ENCODE peak calls at places on chromosomes 3 and 15, in eight cellular contexts. R, M, V, K, G, L, W and N are unnamed samples. For H3K4me1, the result is how much of the 10 kb centered on the place peaks cover.

GRCh38 chr3:127970966-127971592 is 56.0 kb downstream of the KBTBD12 start:
- DNase-seq in R (peak), M (no peak), V (peak), K (peak), G (peak), L (no peak), W (no peak), N (no peak)

GRCh38 chr15:70423267-70423666 is 325.6 kb upstream of the TLE3 start:
- DNase-seq in R (no peak), M (no peak), V (no peak), K (no peak), G (no peak), L (no peak), W (no peak), N (peak)

GRCh38 chr15:41285285-41285684 is 47.1 kb downstream of the OIP5 start:
- DNase-seq in R (no peak), M (no peak), V (no peak), K (no peak), G (no peak), L (no peak), W (no peak), N (no peak)

GRCh38 chr15:75167588-75168076 is 34.0 kb upstream of the C15orf39 start:
- DNase-seq in R (no peak), M (no peak), V (no peak), K (no peak), G (peak), L (no peak), W (no peak), N (no peak)

GRCh38 chr3:114528517-114528916 is 234.7 kb downstream of the TIGIT start:
- DNase-seq in R (no peak), M (no peak), V (no peak), K (no peak), G (no peak), L (no peak), W (no peak), N (no peak)

GRCh38 chr3:114558271-114558670 is 264.4 kb downstream of the TIGIT start:
- DNase-seq in R (no peak), M (no peak), V (no peak), K (no peak), G (peak), L (no peak), W (no peak), N (no peak)

GRCh38 chr3:129336093-129336706 is 57.5 kb downstream of the HMCES start:
- DNase-seq in R (no peak), M (no peak), V (no peak), K (no peak), G (no peak), L (no peak), W (no peak), N (no peak)

GRCh38 chr3:126549861-126550487 is 8.8 kb downstream of the C3orf22 start:
- DNase-seq in R (peak), M (peak), V (no peak), K (peak), G (no peak), L (no peak), W (no peak), N (peak)

GRCh38 chr3:10977864-10978510 is 14.6 kb upstream of the SLC6A1 start:
- DNase-seq in R (no peak), M (no peak), V (no peak), K (no peak), G (no peak), L (no peak), W (no peak), N (no peak)

GRCh38 chr3:150830094-150830681 is 67.2 kb upstream of the SIAH2 start:
- DNase-seq in R (no peak), M (no peak), V (peak), K (no peak), G (no peak), L (no peak), W (no peak), N (no peak)

GRCh38 chr3:37986479-37987314 is 3.9 kb upstream of the VILL start:
- DNase-seq in R (peak), M (peak), V (peak), K (peak), G (no peak), L (no peak), W (no peak), N (peak)

GRCh38 chr3:51684971-51685751 is 14.1 kb downstream of the TEX264 start:
- DNase-seq in R (no peak), M (no peak), V (no peak), K (no peak), G (no peak), L (no peak), W (no peak), N (no peak)

GRCh38 chr15:91593081-91593480 is 260.4 kb upstream of the SLCO3A1 start:
- DNase-seq in R (no peak), M (no peak), V (no peak), K (no peak), G (peak), L (no peak), W (no peak), N (no peak)

GRCh38 chr3:45480218-45480617 is 91.8 kb downstream of the LARS2 start:
- DNase-seq in R (no peak), M (no peak), V (no peak), K (peak), G (no peak), L (no peak), W (no peak), N (no peak)

GRCh38 chr3:8201886-8202285 is 299.7 kb upstream of the LMCD1 start:
- DNase-seq in R (no peak), M (no peak), V (no peak), K (no peak), G (peak), L (no peak), W (no peak), N (no peak)

GRCh38 chr3:171347017-171347979 is 112.9 kb downstream of the TNIK start:
- DNase-seq in R (no peak), M (no peak), V (no peak), K (no peak), G (peak), L (no peak), W (no peak), N (no peak)

GRCh38 chr3:186871403-186871924 is 29.0 kb downstream of the ADIPOQ start:
- DNase-seq in R (no peak), M (no peak), V (no peak), K (no peak), G (no peak), L (no peak), W (no peak), N (no peak)

GRCh38 chr3:18080198-18080689 is 337.8 kb upstream of the TBC1D5 start:
- DNase-seq in R (no peak), M (no peak), V (no peak), K (no peak), G (peak), L (no peak), W (no peak), N (no peak)

GRCh38 chr3:69178838-69179739 is 56.7 kb upstream of the LMOD3 start:
- DNase-seq in R (no peak), M (no peak), V (peak), K (no peak), G (no peak), L (no peak), W (no peak), N (no peak)

GRCh38 chr3:126125781-126126251 is 41.9 kb upstream of the SLC41A3 start:
- DNase-seq in R (peak), M (peak), V (no peak), K (peak), G (no peak), L (no peak), W (no peak), N (no peak)

GRCh38 chr3:125154800-125155269 is 57.7 kb downstream of the SLC12A8 start:
- DNase-seq in R (no peak), M (no peak), V (no peak), K (no peak), G (no peak), L (no peak), W (no peak), N (no peak)

GRCh38 chr3:150763841-150764483 is 993 bp upstream of the SIAH2 start:
- DNase-seq in R (peak), M (peak), V (peak), K (peak), G (peak), L (no peak), W (no peak), N (peak)

GRCh38 chr3:50187750-50188149 is 3.7 kb upstream of the GNAT1 start:
- DNase-seq in R (no peak), M (no peak), V (no peak), K (no peak), G (no peak), L (no peak), W (no peak), N (no peak)

GRCh38 chr15:66766282-66767228 is 64.5 kb downstream of the SMAD6 start:
- DNase-seq in R (peak), M (no peak), V (peak), K (no peak), G (peak), L (no peak), W (no peak), N (peak)

GRCh38 chr3:51681453-51681852 is 10.4 kb downstream of the TEX264 start:
- DNase-seq in R (peak), M (no peak), V (no peak), K (peak), G (no peak), L (peak), W (peak), N (peak)

GRCh38 chr15:51499379-51499976 is 123.1 kb downstream of the DMXL2 start:
- DNase-seq in R (no peak), M (no peak), V (peak), K (no peak), G (peak), L (no peak), W (no peak), N (no peak)

GRCh38 chr3:189392969-189393368 is 221.2 kb downstream of the TPRG1 start:
- DNase-seq in R (peak), M (no peak), V (peak), K (peak), G (no peak), L (no peak), W (no peak), N (no peak)

GRCh38 chr3:141305436-141305835 is 62.9 kb upstream of the ZBTB38 start:
- DNase-seq in R (no peak), M (no peak), V (peak), K (no peak), G (peak), L (no peak), W (no peak), N (no peak)

GRCh38 chr15:29398907-29399306 is 129.3 kb upstream of the NSMCE3 start:
- DNase-seq in R (no peak), M (no peak), V (no peak), K (no peak), G (no peak), L (no peak), W (no peak), N (no peak)

GRCh38 chr15:81105521-81105920 is 28.5 kb upstream of the CFAP161 start:
- DNase-seq in R (no peak), M (no peak), V (no peak), K (no peak), G (no peak), L (no peak), W (no peak), N (no peak)

GRCh38 chr3:174409085-174409743 is 449.9 kb upstream of the NAALADL2 start:
- DNase-seq in R (no peak), M (no peak), V (peak), K (no peak), G (no peak), L (no peak), W (no peak), N (no peak)

GRCh38 chr3:113231827-113232253 is 20.5 kb downstream of the BOC start:
- DNase-seq in R (no peak), M (no peak), V (peak), K (no peak), G (peak), L (no peak), W (no peak), N (no peak)

GRCh38 chr3:129139911-129140310 is 18.3 kb upstream of the RAB43 start:
- DNase-seq in R (no peak), M (no peak), V (no peak), K (no peak), G (no peak), L (no peak), W (no peak), N (no peak)

GRCh38 chr15:67050062-67050461 is 15.3 kb upstream of the SMAD3 start:
- DNase-seq in R (no peak), M (no peak), V (peak), K (no peak), G (peak), L (no peak), W (no peak), N (no peak)

GRCh38 chr3:23106641-23107040 is 96.5 kb upstream of the UBE2E2 start:
- DNase-seq in R (no peak), M (no peak), V (no peak), K (no peak), G (no peak), L (no peak), W (no peak), N (no peak)

DNA sequence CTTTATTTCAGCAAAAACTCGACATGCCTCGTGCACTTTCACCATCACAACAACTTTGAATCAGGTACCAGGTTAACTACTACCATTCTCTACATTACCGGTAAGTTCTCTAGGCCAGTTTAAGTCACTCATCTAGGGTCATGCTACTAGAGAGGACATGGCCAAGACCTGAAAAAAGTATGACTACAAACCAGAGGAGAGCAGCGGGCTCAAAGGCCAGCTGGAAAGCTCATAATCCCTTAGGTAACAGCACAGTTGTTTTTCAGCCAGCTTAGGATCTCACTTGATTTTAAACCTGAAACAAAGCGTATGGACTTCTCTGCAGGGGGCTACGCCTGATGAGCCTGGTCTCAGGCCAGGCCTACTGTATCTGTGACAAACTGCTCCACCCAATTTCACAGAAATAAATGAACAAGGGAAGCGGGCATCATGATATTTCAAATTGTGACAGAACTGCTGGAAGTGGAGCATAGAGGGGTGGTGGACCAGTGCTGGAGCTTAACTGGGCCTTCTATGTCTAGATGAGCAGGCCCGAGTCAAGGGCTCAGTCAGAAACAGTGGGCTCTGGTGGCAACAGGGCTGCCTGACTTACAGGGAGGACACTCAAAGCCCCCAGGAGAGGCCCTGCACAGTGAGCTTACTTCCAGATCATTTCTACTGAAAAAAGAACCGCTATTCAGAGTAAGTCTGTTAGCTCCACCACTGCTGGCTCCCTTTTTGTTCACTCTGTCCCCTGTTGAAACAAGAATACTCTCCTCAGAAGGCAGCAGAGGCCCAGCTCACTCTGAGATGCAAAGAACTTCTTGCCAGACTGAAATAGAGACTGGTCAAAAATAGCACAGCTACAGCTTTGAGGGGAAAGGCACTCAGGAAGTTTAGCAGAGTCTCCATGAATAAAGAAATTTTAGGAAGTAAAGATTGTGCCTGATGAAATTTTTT is 47.0 kb downstream of the LRIG1 start:
- DNase-seq in R (no peak), M (no peak), V (no peak), K (no peak), G (no peak), L (no peak), W (no peak), N (no peak)
- H3K4me1 ChIP-seq in R (under half), M (half or more), V (under half), K (half or more), G (under half), L (under half), W (under half), N (under half)

GRCh38 chr15:99731336-99732267 is 1.6 kb downstream of the LYSMD4 start:
- DNase-seq in R (peak), M (no peak), V (no peak), K (no peak), G (no peak), L (no peak), W (no peak), N (no peak)
- H3K27ac ChIP-seq in R (no peak), M (no peak), V (no peak), K (no peak), G (no peak), L (no peak), W (no peak), N (no peak)

DNA sequence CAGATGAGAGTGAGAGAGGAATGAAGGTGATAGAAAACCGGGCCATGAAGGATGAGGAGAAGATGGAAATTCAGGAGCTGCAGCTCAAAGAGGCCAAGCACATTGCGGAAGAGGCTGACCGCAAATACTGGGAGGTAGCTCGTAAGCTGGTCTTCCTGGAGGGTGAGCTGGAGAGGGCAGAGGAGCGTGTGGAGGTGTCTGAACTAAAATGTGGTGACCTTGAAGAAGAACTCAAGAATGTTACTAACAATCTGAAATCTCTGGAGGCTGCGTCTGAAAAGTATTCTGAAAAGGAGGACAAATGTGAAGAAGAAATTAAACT is 88.9 kb downstream of the EOMES start:
- DNase-seq in R (peak), M (peak), V (no peak), K (no peak), G (peak), L (no peak), W (no peak), N (no peak)
- H3K4me3 ChIP-seq in R (peak), M (peak), V (peak), K (peak), G (peak), L (peak), W (peak), N (peak)

DNA sequence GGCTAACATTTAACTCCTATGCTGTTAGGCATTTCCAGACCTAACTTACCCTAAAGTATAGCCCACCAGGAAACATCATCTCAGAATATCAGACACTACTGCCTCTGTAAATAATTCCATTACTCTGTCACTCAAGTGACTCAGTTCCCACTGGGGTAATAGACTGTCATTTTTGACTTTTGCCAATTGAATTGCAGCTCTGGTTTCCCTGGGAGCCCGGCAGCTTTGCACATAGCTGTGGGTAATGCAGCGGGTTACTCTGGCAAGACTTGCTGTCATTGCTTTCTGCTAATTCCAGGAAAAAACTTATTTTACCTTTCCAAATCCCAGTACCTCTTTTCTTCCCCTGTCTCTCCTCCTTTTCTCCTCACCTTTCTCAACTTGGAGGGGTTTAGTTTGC is 12.5 kb upstream of the NRROS start:
- DNase-seq in R (no peak), M (no peak), V (no peak), K (no peak), G (no peak), L (no peak), W (no peak), N (no peak)
- H3K4me1 ChIP-seq in R (under half), M (under half), V (under half), K (under half), G (under half), L (under half), W (under half), N (under half)